ENCODE peak calls at places on chromosomes 7 and 10, in seven cellular contexts. L, O, I, Z, Q, G and E are unnamed samples.

GRCh38 chr10:128873408-128873807 is 593.6 kb upstream of the MGMT start:
- DNase-seq in L (no peak), O (no peak), G (no peak), Q (no peak), I (no peak), Z (no peak), E (no peak)

GRCh38 chr7:120404042-120404441 is 131.1 kb downstream of the KCND2 start:
- DNase-seq in I (peak; percentile 60), G (no peak), Q (no peak), Z (no peak), O (no peak), L (no peak), E (no peak)

GRCh38 chr7:139808846-139809442 is 20.1 kb upstream of the TBXAS1 start:
- DNase-seq in O (no peak), Z (no peak), Q (no peak), L (no peak), G (no peak), I (no peak), E (no peak)

GRCh38 chr7:155761162-155761561 is 51.1 kb downstream of the SHH start:
- DNase-seq in I (no peak), Z (no peak), O (no peak), G (no peak), Q (no peak), L (no peak), E (no peak)

GRCh38 chr10:129953541-129954031 is 10.5 kb downstream of the EBF3 start:
- DNase-seq in O (no peak), L (no peak), Z (no peak), G (no peak), Q (no peak), I (no peak), E (no peak)

GRCh38 chr7:135562720-135563119 is 5.0 kb downstream of the NUP205 start:
- DNase-seq in O (no peak), G (no peak), Q (no peak), Z (no peak), I (peak; percentile 13), L (no peak), E (no peak)

GRCh38 chr10:68721673-68721963 is 579 bp downstream of the CCAR1 start:
- DNase-seq in O (no peak), Q (no peak), G (no peak), Z (no peak), L (no peak), I (no peak), E (no peak)

GRCh38 chr7:75953918-75954317 is 39.0 kb downstream of the POR start:
- DNase-seq in Q (no peak), G (no peak), I (no peak), O (peak; percentile 37), L (no peak), Z (no peak), E (no peak)

GRCh38 chr7:112056409-112056808 is 149.8 kb downstream of the DOCK4 start:
- DNase-seq in Z (no peak), O (no peak), I (no peak), G (no peak), Q (no peak), L (no peak), E (no peak)

GRCh38 chr10:22754298-22754697 is 39.9 kb upstream of the PIP4K2A start:
- DNase-seq in Z (no peak), I (no peak), O (no peak), L (no peak), Q (no peak), G (no peak), E (no peak)

GRCh38 chr10:99329238-99329890 is at the start of gene CNNM1:
- DNase-seq in O (peak; percentile 54), G (no peak), Q (peak; percentile 49), L (peak; percentile 28), Z (peak; percentile 69), I (peak; percentile 45), E (no peak)

GRCh38 chr7:142482899-142483658 is 225.2 kb upstream of the PRSS58 start:
- DNase-seq in L (no peak), O (peak; percentile 62), I (peak; percentile 66), Z (peak; percentile 61), Q (peak; percentile 80), G (no peak), E (no peak)

GRCh38 chr10:3325954-3326353 is 153.4 kb upstream of the PITRM1 start:
- DNase-seq in G (no peak), O (no peak), Z (no peak), I (no peak), L (no peak), Q (no peak), E (no peak)

GRCh38 chr10:78438094-78438906 is 404.6 kb downstream of the RPS24 start:
- DNase-seq in I (no peak), L (no peak), Q (peak; percentile 36), Z (no peak), O (no peak), G (no peak), E (no peak)

GRCh38 chr10:116561026-116561425 is 15.3 kb downstream of the PNLIP start:
- DNase-seq in O (no peak), G (no peak), I (no peak), Z (no peak), L (no peak), Q (no peak), E (no peak)

GRCh38 chr7:17528636-17529035 is 230.2 kb downstream of the AHR start:
- DNase-seq in L (no peak), Z (no peak), G (no peak), Q (no peak), I (peak; percentile 54), O (no peak), E (no peak)

GRCh38 chr10:3426190-3426845 is 253.7 kb upstream of the PITRM1 start:
- DNase-seq in Q (no peak), G (no peak), I (peak; percentile 75), L (no peak), Z (no peak), O (no peak), E (no peak)

GRCh38 chr7:18698258-18698734 is 202.7 kb downstream of the HDAC9 start:
- DNase-seq in L (no peak), Q (no peak), I (no peak), O (no peak), Z (no peak), G (no peak), E (no peak)

GRCh38 chr7:18703743-18704142 is 208.2 kb downstream of the HDAC9 start:
- DNase-seq in Z (no peak), Q (no peak), O (no peak), L (no peak), G (no peak), I (no peak), E (no peak)

GRCh38 chr7:18702071-18702829 is 206.7 kb downstream of the HDAC9 start:
- DNase-seq in Z (no peak), L (no peak), G (no peak), O (no peak), Q (no peak), I (no peak), E (no peak)

GRCh38 chr7:18694911-18695310 is 199.4 kb downstream of the HDAC9 start:
- DNase-seq in I (no peak), G (no peak), Q (no peak), O (no peak), Z (no peak), L (no peak), E (no peak)

DNA sequence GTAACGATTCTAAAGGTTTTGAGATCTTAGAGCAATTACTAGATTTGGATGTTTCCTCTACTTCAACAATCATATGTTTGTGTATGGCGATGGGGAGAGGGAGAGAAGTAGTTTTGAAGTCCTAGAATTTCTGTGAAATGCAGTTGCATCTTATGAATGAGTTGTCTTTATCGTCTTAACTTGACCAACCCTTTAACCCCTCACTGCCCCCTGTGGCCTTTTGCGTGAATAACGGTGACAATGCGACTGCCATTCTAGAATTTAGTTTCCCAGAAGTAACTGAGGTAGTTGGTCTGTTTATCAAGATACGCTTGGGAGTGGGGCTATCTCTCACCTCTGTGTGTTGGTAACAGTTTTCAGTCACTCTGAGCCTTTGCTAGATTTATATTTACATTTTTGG is 204.6 kb downstream of the HDAC9 start:
- DNase-seq in Q (peak; percentile 22), G (no peak), Z (no peak), I (peak; percentile 44), L (no peak), O (no peak), E (no peak)
- TF ChIP-seq CTCF in Q (peak; percentile 14), G (no peak), Z (no peak), I (peak; percentile 56), L (no peak), O (no peak), E (no peak)

GRCh38 chr10:46231087-46231486 is 55.7 kb upstream of the ANTXRL start:
- DNase-seq in I (no peak), O (peak; percentile 47), L (no peak), G (no peak), Z (no peak), Q (no peak), E (no peak)

GRCh38 chr10:46227571-46228075 is 59.2 kb upstream of the ANTXRL start:
- DNase-seq in Q (no peak), L (no peak), I (no peak), G (no peak), Z (no peak), O (no peak), E (no peak)

GRCh38 chr10:46228076-46229071 is 58.4 kb upstream of the ANTXRL start:
- DNase-seq in Z (peak; percentile 88), I (peak; percentile 68), O (peak; percentile 70), G (peak; percentile 54), L (peak; percentile 66), Q (peak; percentile 80), E (no peak)

GRCh38 chr10:46230615-46231014 is 56.2 kb upstream of the ANTXRL start:
- DNase-seq in O (no peak), Q (no peak), I (no peak), G (no peak), L (no peak), Z (no peak), E (no peak)

DNA sequence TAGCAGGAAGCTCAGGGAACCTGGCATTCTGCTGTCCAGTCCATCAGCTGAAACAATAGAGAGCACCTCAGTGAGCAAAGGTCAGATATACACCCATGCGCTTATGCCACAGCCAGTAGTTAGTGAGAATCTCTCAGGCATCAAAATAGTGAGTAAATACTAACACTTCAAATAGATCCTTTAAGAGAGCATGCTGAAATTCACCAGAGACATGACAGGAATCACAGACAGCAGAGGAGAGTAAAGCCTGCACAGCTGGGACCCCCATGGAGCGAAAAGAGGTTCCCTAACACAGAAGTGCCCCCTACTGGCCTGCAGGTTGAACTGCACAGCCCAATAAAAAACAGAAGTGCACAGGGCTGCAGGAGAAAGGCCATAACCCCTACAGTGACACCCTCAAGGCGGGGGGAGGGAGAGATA is 57.6 kb upstream of the ANTXRL start:
- DNase-seq in Z (peak; percentile 61), L (no peak), G (peak; percentile 8), Q (peak; percentile 38), I (no peak), O (no peak), E (no peak)
- TF ChIP-seq CTCF in Z (peak; percentile 69), L (peak; percentile 46), G (no peak), Q (peak; percentile 56), I (peak; percentile 59), O (peak; percentile 16), E (peak; percentile 64)

GRCh38 chr7:6637544-6638229 is 569 bp downstream of the ZNF316 start:
- DNase-seq in Z (peak; percentile 73), L (peak; percentile 44), Q (peak; percentile 76), O (no peak), I (peak; percentile 14), G (no peak), E (no peak)
- TF ChIP-seq CTCF in Z (peak; percentile 17), L (no peak), Q (peak; percentile 54), O (peak; percentile 18), I (peak; percentile 41), G (no peak), E (peak; percentile 66)

DNA sequence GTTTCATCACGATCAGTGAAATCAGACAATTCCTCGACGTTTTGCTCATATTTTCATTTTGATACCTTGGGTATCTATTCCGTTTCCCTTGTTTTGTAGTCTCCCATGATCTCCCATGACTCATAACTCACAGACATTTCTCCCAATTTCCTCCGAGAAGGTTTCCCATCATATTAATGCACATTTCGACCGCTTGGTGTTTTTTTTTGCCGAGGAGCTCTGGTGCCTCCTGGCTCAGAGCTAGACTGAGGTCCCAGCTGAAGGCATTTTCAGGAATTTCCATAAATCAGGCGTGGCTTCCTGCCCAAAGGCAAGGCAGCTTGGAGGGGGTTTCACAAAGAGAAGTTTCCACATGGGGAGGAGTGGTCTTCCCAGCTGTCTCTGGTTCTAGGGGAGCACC is 148.2 kb upstream of the TNS3 start:
- DNase-seq in G (no peak), L (no peak), Z (no peak), O (no peak), I (no peak), Q (no peak), E (no peak)
- TF ChIP-seq CTCF in G (no peak), L (no peak), Z (no peak), O (no peak), I (no peak), Q (no peak), E (peak; percentile 72)